ENCODE peak calls at places on chromosomes 6 and 20, in seven cellular contexts. E is stimulated activated memory B cell treated with anti-CD40 and anti-IgM and Interleukin-4, amounts not matched to agents 10 μg/mL and 1 μg/mL and 100 μg/mL, for 72 hours; J is activated CD8-positive, alpha-beta T cell treated with anti-CD3 and anti-CD28 coated beads, Interleukin-2, amount 10 ng/mL, durations not matched to agents 7 days and 5 days; T is right lobe of liver; S is activated CD8-positive, alpha-beta memory T cell treated with anti-CD3 and anti-CD28 coated beads, Interleukin-2, amount 10 ng/mL, durations not matched to agents 7 days and 5 days; K is upper lobe of right lung; I is stimulated activated effector memory CD8-positive, alpha-beta T cell treated with anti-CD3 and anti-CD28 coated beads, Interleukin-12 subunit alpha, Interleukin-12 subunit beta, amount 100 ng/mL, for 72 hours. M is an unnamed sample.
A peak's percentile ranks its signal among the peaks of the same experiment; 100 is the strongest.

GRCh38 chr6:14276667-14277404 is 159.3 kb downstream of the CD83 start:
- ATAC-seq in E (peak; percentile 97), J (peak; percentile 95), T (peak; percentile 71), S (peak; percentile 94), K (peak; percentile 72), I (peak; percentile 90), M (no peak)

GRCh38 chr6:4105980-4106536 is 27.1 kb upstream of the FAM217A start:
- ATAC-seq in E (no peak), J (no peak), T (no peak), S (no peak), K (no peak), I (no peak), M (no peak)

GRCh38 chr6:37928217-37928616 is 108.7 kb downstream of the ZFAND3 start:
- ATAC-seq in E (no peak), J (no peak), T (no peak), S (no peak), K (no peak), I (no peak), M (no peak)

GRCh38 chr6:16969699-16970695 is 131.9 kb upstream of the STMND1 start:
- ATAC-seq in E (no peak), J (no peak), T (peak; percentile 33), S (no peak), K (peak; percentile 31), I (no peak), M (no peak)

GRCh38 chr20:64211874-64212658 is 43.5 kb upstream of the PCMTD2 start:
- ATAC-seq in E (no peak), J (no peak), T (no peak), S (no peak), K (peak; percentile 66), I (no peak), M (no peak)

GRCh38 chr6:165653607-165654006 is 9.4 kb downstream of the PDE10A start:
- ATAC-seq in E (no peak), J (no peak), T (no peak), S (no peak), K (peak; percentile 12), I (no peak), M (no peak)

GRCh38 chr6:148432405-148433195 is 90.0 kb downstream of the SASH1 start:
- ATAC-seq in E (no peak), J (no peak), T (no peak), S (no peak), K (peak; percentile 29), I (no peak), M (peak; percentile 32)

GRCh38 chr6:4732691-4733315 is 43.4 kb upstream of the CDYL start:
- ATAC-seq in E (no peak), J (no peak), T (peak; percentile 52), S (no peak), K (peak; percentile 66), I (no peak), M (peak; percentile 90)

GRCh38 chr6:133501675-133502275 is 260.6 kb downstream of the EYA4 start:
- ATAC-seq in E (no peak), J (no peak), T (no peak), S (no peak), K (no peak), I (no peak), M (no peak)

GRCh38 chr6:38016824-38017223 is 197.3 kb downstream of the ZFAND3 start:
- ATAC-seq in E (no peak), J (no peak), T (no peak), S (no peak), K (peak; percentile 59), I (no peak), M (no peak)

GRCh38 chr6:27777614-27778355 is 134.4 kb downstream of the OR2B2 start:
- ATAC-seq in E (no peak), J (no peak), T (no peak), S (no peak), K (no peak), I (no peak), M (no peak)

GRCh38 chr6:157879873-157880254 is 56.8 kb downstream of the SNX9 start:
- ATAC-seq in E (no peak), J (no peak), T (no peak), S (no peak), K (peak; percentile 87), I (peak; percentile 29), M (no peak)

GRCh38 chr6:10555625-10556309 is 34.6 kb downstream of the GCNT2 start:
- ATAC-seq in E (no peak), J (no peak), T (peak; percentile 86), S (no peak), K (peak; percentile 60), I (no peak), M (peak; percentile 76)

GRCh38 chr20:58264271-58264670 is 35.8 kb upstream of the ANKRD60 start:
- ATAC-seq in E (no peak), J (no peak), T (no peak), S (no peak), K (no peak), I (no peak), M (peak; percentile 63)

GRCh38 chr6:3335169-3335568 is 76.4 kb downstream of the PSMG4 start:
- ATAC-seq in E (no peak), J (no peak), T (no peak), S (no peak), K (no peak), I (no peak), M (no peak)

GRCh38 chr6:166655713-166656265 is 28.7 kb upstream of the RPS6KA2 start:
- ATAC-seq in E (peak; percentile 52), J (no peak), T (no peak), S (no peak), K (no peak), I (no peak), M (no peak)

GRCh38 chr20:23298155-23298554 is 52.4 kb upstream of the NXT1 start:
- ATAC-seq in E (no peak), J (no peak), T (no peak), S (no peak), K (no peak), I (no peak), M (no peak)

GRCh38 chr6:163965426-163966348 is 551.2 kb downstream of the QKI start:
- ATAC-seq in E (no peak), J (no peak), T (peak; percentile 33), S (no peak), K (peak; percentile 50), I (no peak), M (no peak)

GRCh38 chr6:98572579-98572978 is 261.8 kb upstream of the POU3F2 start:
- ATAC-seq in E (no peak), J (no peak), T (no peak), S (no peak), K (no peak), I (no peak), M (no peak)

GRCh38 chr20:37309941-37310590 is 20.6 kb downstream of the MANBAL start:
- ATAC-seq in E (no peak), J (no peak), T (no peak), S (no peak), K (peak; percentile 69), I (no peak), M (peak; percentile 24)

GRCh38 chr20:40254023-40254772 is 434.8 kb downstream of the MAFB start:
- ATAC-seq in E (no peak), J (no peak), T (no peak), S (no peak), K (no peak), I (no peak), M (no peak)

GRCh38 chr20:45924391-45925261 is 9.9 kb upstream of the PCIF1 start:
- ATAC-seq in E (no peak), J (no peak), T (peak; percentile 80), S (no peak), K (peak; percentile 59), I (no peak), M (no peak)

GRCh38 chr6:120214097-120214496 is 864.5 kb upstream of the MAN1A1 start:
- ATAC-seq in E (no peak), J (no peak), T (no peak), S (no peak), K (no peak), I (no peak), M (no peak)

GRCh38 chr20:48718914-48719578 is 108.8 kb downstream of the PREX1 start:
- ATAC-seq in E (peak; percentile 40), J (peak; percentile 45), T (no peak), S (peak; percentile 56), K (peak; percentile 5), I (peak; percentile 69), M (no peak)

GRCh38 chr6:34663887-34664269 is 32.7 kb downstream of the ILRUN start:
- ATAC-seq in E (no peak), J (no peak), T (peak; percentile 18), S (no peak), K (peak; percentile 85), I (no peak), M (no peak)

GRCh38 chr6:36713846-36714245 is 16.2 kb downstream of the RAB44 start:
- ATAC-seq in E (no peak), J (no peak), T (no peak), S (no peak), K (no peak), I (no peak), M (no peak)

GRCh38 chr6:158552055-158552795 is 7.7 kb upstream of the TMEM181 start:
- ATAC-seq in E (no peak), J (no peak), T (no peak), S (no peak), K (no peak), I (no peak), M (no peak)

GRCh38 chr6:79687759-79688158 is 56.6 kb downstream of the SH3BGRL2 start:
- ATAC-seq in E (no peak), J (no peak), T (peak; percentile 82), S (no peak), K (peak; percentile 41), I (no peak), M (no peak)

GRCh38 chr6:129368076-129368475 is 341.9 kb downstream of the ARHGAP18 start:
- ATAC-seq in E (peak; percentile 34), J (no peak), T (no peak), S (no peak), K (no peak), I (no peak), M (no peak)

GRCh38 chr6:26538936-26539615 is 910 bp downstream of the HMGN4 start:
- ATAC-seq in E (no peak), J (no peak), T (no peak), S (no peak), K (no peak), I (no peak), M (no peak)